ENCODE peak calls at places on chromosomes 1 and 21, in nine cellular contexts. T is AG10803; Q is mucosa of gallbladder; E is effector CD4-positive, alpha-beta T cell; S is NB4; K is KBM-7; Y is iPS-NIHi11; O is putamen; L is EH. J is an unnamed sample.

GRCh38 chr1:68273530-68273929 is 41.2 kb upstream of the WLS start:
- DNase-seq in T (no peak), Q (no peak), E (no peak), S (no peak), K (no peak), Y (no peak), O (no peak), L (no peak), J (no peak)

GRCh38 chr1:233113009-233113712 is 162.8 kb downstream of the NTPCR start:
- DNase-seq in T (peak; percentile 100), Q (peak; percentile 80), E (no peak), S (peak; percentile 99), K (peak; percentile 98), Y (peak; percentile 49), O (peak; percentile 53), L (peak; percentile 99), J (peak; percentile 99)

GRCh38 chr1:19067187-19067911 is 110.9 kb upstream of the IFFO2 start:
- DNase-seq in T (no peak), Q (peak; percentile 37), E (no peak), S (no peak), K (no peak), Y (peak; percentile 68), O (peak; percentile 88), L (peak; percentile 54), J (peak; percentile 49)

GRCh38 chr21:45043541-45044020 is 30.8 kb upstream of the ADARB1 start:
- DNase-seq in T (no peak), Q (no peak), E (no peak), S (no peak), K (no peak), Y (no peak), O (no peak), L (no peak), J (no peak)

GRCh38 chr1:157155658-157156057 is 17.5 kb upstream of the ETV3 start:
- DNase-seq in T (peak; percentile 17), Q (no peak), E (no peak), S (peak; percentile 94), K (no peak), Y (peak; percentile 32), O (no peak), L (no peak), J (no peak)

GRCh38 chr21:31457675-31458074 is 113.6 kb upstream of the TIAM1 start:
- DNase-seq in T (no peak), Q (no peak), E (no peak), S (peak; percentile 6), K (no peak), Y (peak; percentile 56), O (no peak), L (no peak), J (no peak)

GRCh38 chr1:32538887-32539583 is at the start of gene ZBTB8A:
- DNase-seq in T (peak; percentile 56), Q (peak; percentile 11), E (no peak), S (peak; percentile 52), K (peak; percentile 72), Y (peak; percentile 71), O (peak; percentile 39), L (peak; percentile 69), J (peak; percentile 66)

GRCh38 chr1:21326861-21327344 is 36.6 kb upstream of the ECE1 start:
- DNase-seq in T (no peak), Q (no peak), E (no peak), S (no peak), K (no peak), Y (no peak), O (no peak), L (no peak), J (no peak)

GRCh38 chr1:39110325-39110851 is 84.2 kb downstream of the NDUFS5 start:
- DNase-seq in T (peak; percentile 97), Q (no peak), E (no peak), S (no peak), K (no peak), Y (no peak), O (no peak), L (peak; percentile 76), J (peak; percentile 91)

GRCh38 chr1:7827134-7827955 is 25.5 kb downstream of the UTS2 start:
- DNase-seq in T (peak; percentile 6), Q (peak; percentile 15), E (peak; percentile 3), S (peak; percentile 70), K (peak; percentile 81), Y (no peak), O (no peak), L (no peak), J (no peak)

GRCh38 chr1:185917646-185918045 is 183.5 kb downstream of the HMCN1 start:
- DNase-seq in T (peak; percentile 55), Q (no peak), E (no peak), S (peak; percentile 25), K (peak; percentile 14), Y (peak; percentile 65), O (no peak), L (peak; percentile 73), J (peak; percentile 58)

GRCh38 chr21:33948096-33948950 is 32.7 kb upstream of the ATP5PO start:
- DNase-seq in T (peak; percentile 39), Q (peak; percentile 69), E (peak; percentile 78), S (peak; percentile 86), K (peak; percentile 96), Y (peak; percentile 88), O (peak; percentile 72), L (peak; percentile 41), J (peak; percentile 38)

GRCh38 chr1:44672254-44672955 is 1.9 kb downstream of the TMEM53 start:
- DNase-seq in T (peak; percentile 13), Q (peak; percentile 27), E (no peak), S (peak; percentile 98), K (peak; percentile 98), Y (no peak), O (no peak), L (peak; percentile 76), J (peak; percentile 88)

GRCh38 chr1:16324456-16324890 is 27.8 kb downstream of the FBXO42 start:
- DNase-seq in T (peak; percentile 82), Q (no peak), E (no peak), S (no peak), K (no peak), Y (no peak), O (no peak), L (peak; percentile 86), J (peak; percentile 83)

GRCh38 chr1:25703671-25704637 is 87.4 kb downstream of the MAN1C1 start:
- DNase-seq in T (no peak), Q (no peak), E (no peak), S (peak; percentile 31), K (peak; percentile 31), Y (no peak), O (no peak), L (no peak), J (no peak)

GRCh38 chr1:38785285-38786039 is 74.1 kb downstream of the RRAGC start:
- DNase-seq in T (no peak), Q (no peak), E (no peak), S (no peak), K (no peak), Y (no peak), O (no peak), L (no peak), J (no peak)

GRCh38 chr1:171126504-171126903 is 35.8 kb downstream of the FMO3 start:
- DNase-seq in T (peak; percentile 24), Q (no peak), E (no peak), S (no peak), K (no peak), Y (no peak), O (no peak), L (no peak), J (no peak)

GRCh38 chr1:10471411-10472219 is 714 bp downstream of the DFFA start:
- DNase-seq in T (peak; percentile 45), Q (peak; percentile 12), E (no peak), S (peak; percentile 27), K (no peak), Y (no peak), O (no peak), L (peak; percentile 50), J (no peak)

GRCh38 chr1:40078512-40079333 is 18.3 kb downstream of the PPT1 start:
- DNase-seq in T (peak; percentile 49), Q (peak; percentile 58), E (peak; percentile 36), S (peak; percentile 69), K (peak; percentile 87), Y (peak; percentile 77), O (no peak), L (peak; percentile 71), J (peak; percentile 37)

GRCh38 chr1:55375617-55376258 is 160.6 kb upstream of the USP24 start:
- DNase-seq in T (peak; percentile 52), Q (peak; percentile 36), E (peak; percentile 4), S (peak; percentile 52), K (peak; percentile 24), Y (peak; percentile 73), O (peak; percentile 60), L (peak; percentile 62), J (peak; percentile 46)

GRCh38 chr21:38434913-38435533 is 63.3 kb downstream of the ERG start:
- DNase-seq in T (peak; percentile 33), Q (no peak), E (no peak), S (no peak), K (no peak), Y (no peak), O (no peak), L (peak; percentile 63), J (peak; percentile 90)

GRCh38 chr1:203593723-203594122 is 32.9 kb upstream of the ATP2B4 start:
- DNase-seq in T (no peak), Q (no peak), E (peak; percentile 47), S (peak; percentile 51), K (peak; percentile 50), Y (no peak), O (no peak), L (no peak), J (no peak)